ENCODE peak calls at places on chromosomes 11 and 22, in seven cellular contexts. T is tibial artery; M is NAMALWA; O is iPS-NIHi11; H is NCI-H1092; J is CD8-positive, alpha-beta memory T cell; R is activated naive CD4-positive, alpha-beta T cell treated with anti-CD3 and anti-CD28 coated beads, Interleukin-2, amount 50 U/mL, for 16 hours. N is an unnamed sample.

GRCh38 chr11:117664897-117665296 is 132.1 kb downstream of the DSCAML1 start:
- DNase-seq in T (no peak), O (no peak), R (no peak), M (no peak), J (no peak), H (no peak), N (no peak)

GRCh38 chr11:64900263-64900678 is 16.7 kb downstream of the ATG2A start:
- DNase-seq in T (no peak), R (peak), O (no peak), J (peak), M (no peak), H (no peak), N (no peak)

GRCh38 chr22:26589367-26589844 is 526 bp downstream of the TPST2 start:
- DNase-seq in R (peak), M (peak), H (no peak), O (no peak), J (peak), T (no peak), N (peak)

GRCh38 chr11:45511566-45511965 is 153.9 kb downstream of the CHST1 start:
- DNase-seq in O (no peak), M (no peak), T (peak), H (no peak), J (no peak), R (no peak), N (no peak)

GRCh38 chr11:125376117-125376516 is 119.9 kb downstream of the FEZ1 start:
- DNase-seq in H (peak), R (no peak), J (no peak), M (peak), T (peak), O (no peak), N (peak)

GRCh38 chr11:123822022-123822421 is 15.9 kb upstream of the OR6M1 start:
- DNase-seq in R (no peak), H (no peak), T (no peak), O (no peak), M (no peak), J (no peak), N (no peak)

GRCh38 chr22:25068701-25069100 is 116.2 kb downstream of the KIAA1671 start:
- DNase-seq in R (no peak), J (no peak), H (no peak), O (no peak), T (no peak), M (no peak), N (no peak)

GRCh38 chr11:120586072-120586471 is 74.5 kb downstream of the GRIK4 start:
- DNase-seq in J (no peak), O (no peak), H (no peak), T (no peak), M (no peak), R (no peak), N (no peak)

GRCh38 chr11:16816358-16817270 is 78.2 kb downstream of the C11orf58 start:
- DNase-seq in T (peak), H (no peak), O (no peak), J (no peak), R (no peak), M (no peak), N (no peak)

GRCh38 chr11:65920035-65920802 is 993 bp downstream of the DRAP1 start:
- DNase-seq in J (no peak), O (no peak), R (no peak), T (peak), M (no peak), H (no peak), N (peak)

GRCh38 chr11:58629857-58630256 is 7.4 kb downstream of the CNTF start:
- DNase-seq in O (peak), M (peak), H (no peak), R (no peak), T (no peak), J (no peak), N (no peak)

GRCh38 chr11:117107701-117108590 is 9.7 kb upstream of the SIK3 start:
- DNase-seq in H (no peak), M (no peak), O (no peak), T (no peak), R (no peak), J (no peak), N (no peak)

GRCh38 chr11:75031771-75032549 is 43.2 kb downstream of the NEU3 start:
- DNase-seq in R (peak), J (peak), M (peak), T (no peak), O (peak), H (peak), N (peak)

N was measured in ovary.